ENCODE peak calls at places on chromosomes 11 and 22, in six cellular contexts. T is Peyer's patch; B is CD4-positive, alpha-beta memory T cell; Z is right atrium auricular region; V is transverse colon; L is mucosa of descending colon. A is an unnamed sample.

GRCh38 chr11:76325149-76325548 is 55.8 kb downstream of the THAP12 start:
- DNase-seq in L (no peak), Z (no peak), T (no peak), B (no peak), V (no peak), A (no peak)

GRCh38 chr11:1751521-1751921 is 1.1 kb upstream of the IFITM10 start:
- DNase-seq in V (no peak), T (no peak), L (no peak), Z (no peak), B (no peak), A (no peak)

GRCh38 chr22:17086301-17086700 is 1.5 kb downstream of the IL17RA start:
- DNase-seq in T (no peak), Z (no peak), V (no peak), L (no peak), B (no peak), A (no peak)

GRCh38 chr11:69201764-69202370 is 46.1 kb downstream of the SMIM38 start:
- DNase-seq in V (no peak), L (no peak), B (no peak), Z (no peak), T (no peak), A (no peak)

GRCh38 chr22:27662359-27663030 is 139.1 kb downstream of the MN1 start:
- DNase-seq in V (no peak), L (peak; percentile 41), B (no peak), Z (peak; percentile 74), T (no peak), A (peak; percentile 21)

GRCh38 chr11:125300791-125301218 is 136.3 kb downstream of the PKNOX2 start:
- DNase-seq in V (no peak), Z (no peak), B (no peak), T (no peak), L (no peak), A (no peak)

GRCh38 chr11:73591050-73591449 is 6.9 kb downstream of the FAM168A start:
- DNase-seq in T (no peak), Z (no peak), L (no peak), B (no peak), V (no peak), A (no peak)

GRCh38 chr11:117226388-117227385 is 5.2 kb downstream of the PCSK7 start:
- DNase-seq in B (peak; percentile 68), L (no peak), T (no peak), Z (peak; percentile 61), V (peak; percentile 54), A (peak; percentile 87)

GRCh38 chr11:13649619-13650018 is 18.8 kb upstream of the FAR1 start:
- DNase-seq in V (no peak), T (no peak), B (no peak), L (no peak), Z (no peak), A (no peak)

GRCh38 chr11:74069146-74070046 is 60.5 kb upstream of the UCP3 start:
- DNase-seq in Z (no peak), L (no peak), B (no peak), V (no peak), T (no peak), A (no peak)

GRCh38 chr11:9047986-9048522 is 43.3 kb downstream of the SCUBE2 start:
- DNase-seq in V (no peak), Z (no peak), L (no peak), T (no peak), B (no peak), A (no peak)

GRCh38 chr11:29527391-29527936 is 489.4 kb downstream of the KCNA4 start:
- DNase-seq in Z (no peak), B (no peak), V (no peak), T (no peak), L (no peak), A (no peak)

GRCh38 chr11:85809881-85810280 is 1.1 kb downstream of the SYTL2 start:
- DNase-seq in B (no peak), L (peak; percentile 58), T (no peak), V (peak; percentile 22), Z (no peak), A (no peak)

GRCh38 chr11:57793711-57794110 is 32.1 kb downstream of the CTNND1 start:
- DNase-seq in T (no peak), Z (no peak), B (no peak), V (no peak), L (no peak), A (no peak)

GRCh38 chr11:72000591-72000867 is 1.8 kb downstream of the IL18BP start:
- DNase-seq in L (no peak), B (no peak), V (no peak), Z (no peak), T (no peak), A (no peak)

GRCh38 chr11:93694109-93694508 is 32.6 kb downstream of the CEP295 start:
- DNase-seq in Z (no peak), V (no peak), B (no peak), T (no peak), L (no peak), A (no peak)

GRCh38 chr11:79054636-79055035 is 386.2 kb downstream of the TENM4 start:
- DNase-seq in T (no peak), V (no peak), Z (no peak), L (no peak), B (no peak), A (no peak)

GRCh38 chr11:99519095-99519494 is 498.3 kb downstream of the CNTN5 start:
- DNase-seq in T (no peak), V (no peak), Z (no peak), L (no peak), B (no peak), A (no peak)

GRCh38 chr11:31355131-31355530 is 14.4 kb downstream of the DCDC1 start:
- DNase-seq in V (no peak), L (no peak), Z (no peak), B (no peak), T (no peak), A (no peak)

GRCh38 chr11:73907191-73907590 is 30.4 kb downstream of the PAAF1 start:
- DNase-seq in Z (no peak), B (no peak), L (no peak), T (no peak), V (no peak), A (no peak)

GRCh38 chr22:46791201-46791731 is 28.8 kb downstream of the TBC1D22A start:
- DNase-seq in Z (peak; percentile 83), L (no peak), T (peak; percentile 74), B (peak; percentile 87), V (peak; percentile 53), A (peak; percentile 51)

GRCh38 chr11:44778200-44779100 is 51.7 kb downstream of the TSPAN18 start:
- DNase-seq in V (no peak), L (no peak), B (no peak), T (no peak), Z (no peak), A (no peak)

GRCh38 chr11:17719028-17719939 is at the start of gene MYOD1:
- DNase-seq in Z (no peak), L (no peak), T (no peak), B (no peak), V (no peak), A (no peak)

GRCh38 chr11:90997241-90997640 is 774.4 kb upstream of the CHORDC1 start:
- DNase-seq in V (no peak), T (no peak), Z (no peak), L (no peak), B (no peak), A (no peak)

GRCh38 chr11:110430267-110431211 is 791 bp downstream of the FDX1 start:
- DNase-seq in B (peak; percentile 36), V (peak; percentile 61), T (peak; percentile 46), L (peak; percentile 74), Z (no peak), A (peak; percentile 87)

GRCh38 chr11:37689951-37690350 is 1091.9 kb upstream of the RAG2 start:
- DNase-seq in V (no peak), B (no peak), T (no peak), L (no peak), Z (no peak), A (no peak)
- H3K4me1 ChIP-seq in V (no peaks in the 10 kb centered on the region), B (no peaks in the 10 kb centered on the region), T (no peaks in the 10 kb centered on the region), L (no peaks in the 10 kb centered on the region), Z (no peaks in the 10 kb centered on the region), A (no peaks in the 10 kb centered on the region)

GRCh38 chr22:23089633-23090032 is 19.3 kb downstream of the GNAZ start:
- DNase-seq in Z (no peak), T (no peak), B (no peak), L (no peak), V (no peak), A (no peak)

GRCh38 chr22:23088199-23088604 is 17.9 kb downstream of the GNAZ start:
- DNase-seq in T (no peak), L (no peak), V (no peak), Z (no peak), B (no peak), A (no peak)

GRCh38 chr22:23086787-23087186 is 16.5 kb downstream of the GNAZ start:
- DNase-seq in V (no peak), B (no peak), L (no peak), Z (no peak), T (no peak), A (no peak)

GRCh38 chr22:23090079-23090835 is 19.9 kb downstream of the GNAZ start:
- DNase-seq in B (no peak), Z (no peak), V (no peak), L (no peak), T (no peak), A (no peak)

GRCh38 chr22:23089010-23089409 is 18.7 kb downstream of the GNAZ start:
- DNase-seq in V (no peak), L (no peak), T (no peak), B (no peak), Z (no peak), A (no peak)
- H3K4me1 ChIP-seq in V (no peaks in the 10 kb centered on the region), L (no peaks in the 10 kb centered on the region), T (no peaks in the 10 kb centered on the region), B (peaks cover 11% of the 10 kb centered on the region), Z (no peaks in the 10 kb centered on the region), A (no peaks in the 10 kb centered on the region)

GRCh38 chr11:12285106-12285505 is 92.3 kb upstream of the PARVA start:
- DNase-seq in B (no peak), Z (peak; percentile 53), T (no peak), V (no peak), L (no peak), A (no peak)
- H3K4me1 ChIP-seq in B (peaks cover 7% of the 10 kb centered on the region), Z (peaks cover 42% of the 10 kb centered on the region), T (no peaks in the 10 kb centered on the region), V (peaks cover 5% of the 10 kb centered on the region), L (peaks cover 5% of the 10 kb centered on the region), A (no peaks in the 10 kb centered on the region)

DNA sequence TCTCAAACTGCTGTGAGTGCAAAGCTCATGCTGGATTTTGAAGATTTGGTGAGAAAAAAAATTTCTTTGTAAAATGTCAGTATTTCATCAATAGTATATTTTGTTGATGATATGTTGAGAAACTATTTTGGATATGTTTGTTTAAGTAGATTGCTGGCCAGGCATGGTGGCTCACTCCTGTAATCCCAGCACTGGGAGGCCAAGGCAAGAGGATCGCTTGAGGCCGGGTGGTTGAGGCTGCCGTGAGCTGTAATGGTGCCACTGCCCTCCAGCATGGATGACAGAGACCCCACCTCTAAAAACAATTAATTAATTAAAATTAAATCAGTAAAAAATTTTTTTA is 6.9 kb upstream of the IFITM3 start:
- DNase-seq in L (no peak), Z (no peak), V (no peak), B (no peak), T (no peak), A (no peak)
- H3K4me1 ChIP-seq in L (peaks cover 14% of the 10 kb centered on the region), Z (peaks cover 38% of the 10 kb centered on the region), V (peaks cover 34% of the 10 kb centered on the region), B (peaks cover 50% of the 10 kb centered on the region), T (no peaks in the 10 kb centered on the region), A (no peaks in the 10 kb centered on the region)